ENCODE peak calls at places on chromosome 5, in seven cellular contexts. One of them, this sample, is unnamed.

GRCh38 chr5:153516503-153516902 is 26.0 kb downstream of the GRIA1 start:
- DNase-seq in SHP77: no peak
- DNase-seq in 8988T: no peak
- DNase-seq in EL: no peak
- DNase-seq in fibroblast of villous mesenchyme: no peak
- DNase-seq in posterior cingulate gyrus: no peak
- DNase-seq in activated CD8-positive, alpha-beta T cell treated with anti-CD3 and anti-CD28 coated beads for 36 hours: no peak
- DNase-seq in this sample: no peak

GRCh38 chr5:42604171-42604711 is 152.4 kb upstream of the CCDC152 start:
- DNase-seq in EL: no peak
- DNase-seq in activated CD8-positive, alpha-beta T cell treated with anti-CD3 and anti-CD28 coated beads for 36 hours: no peak
- DNase-seq in SHP77: no peak
- DNase-seq in posterior cingulate gyrus: no peak
- DNase-seq in 8988T: no peak
- DNase-seq in fibroblast of villous mesenchyme: no peak
- DNase-seq in this sample: no peak

GRCh38 chr5:54362434-54362833 is 52.1 kb upstream of the ARL15 start:
- DNase-seq in EL: peak; percentile 61
- DNase-seq in activated CD8-positive, alpha-beta T cell treated with anti-CD3 and anti-CD28 coated beads for 36 hours: no peak
- DNase-seq in fibroblast of villous mesenchyme: peak; percentile 17
- DNase-seq in posterior cingulate gyrus: no peak
- DNase-seq in 8988T: no peak
- DNase-seq in SHP77: no peak
- DNase-seq in this sample: no peak

GRCh38 chr5:132103380-132103951 is 29.9 kb downstream of the CSF2 start:
- DNase-seq in activated CD8-positive, alpha-beta T cell treated with anti-CD3 and anti-CD28 coated beads for 36 hours: peak; percentile 86
- DNase-seq in posterior cingulate gyrus: no peak
- DNase-seq in fibroblast of villous mesenchyme: peak; percentile 93
- DNase-seq in 8988T: peak; percentile 51
- DNase-seq in SHP77: no peak
- DNase-seq in EL: peak; percentile 95
- DNase-seq in this sample: peak; percentile 93

GRCh38 chr5:139849942-139850341 is 54.3 kb downstream of the PSD2 start:
- DNase-seq in SHP77: no peak
- DNase-seq in posterior cingulate gyrus: no peak
- DNase-seq in fibroblast of villous mesenchyme: no peak
- DNase-seq in 8988T: no peak
- DNase-seq in activated CD8-positive, alpha-beta T cell treated with anti-CD3 and anti-CD28 coated beads for 36 hours: no peak
- DNase-seq in EL: no peak
- DNase-seq in this sample: no peak

GRCh38 chr5:58770131-58770530 is 187.3 kb downstream of the RAB3C start:
- DNase-seq in SHP77: no peak
- DNase-seq in activated CD8-positive, alpha-beta T cell treated with anti-CD3 and anti-CD28 coated beads for 36 hours: no peak
- DNase-seq in posterior cingulate gyrus: no peak
- DNase-seq in 8988T: no peak
- DNase-seq in EL: no peak
- DNase-seq in fibroblast of villous mesenchyme: no peak
- DNase-seq in this sample: no peak

GRCh38 chr5:56951131-56951945 is 585 bp downstream of the MIER3 start:
- DNase-seq in EL: peak; percentile 16
- DNase-seq in fibroblast of villous mesenchyme: peak; percentile 7
- DNase-seq in activated CD8-positive, alpha-beta T cell treated with anti-CD3 and anti-CD28 coated beads for 36 hours: peak; percentile 28
- DNase-seq in posterior cingulate gyrus: peak; percentile 35
- DNase-seq in SHP77: no peak
- DNase-seq in 8988T: peak; percentile 39
- DNase-seq in this sample: peak; percentile 36

GRCh38 chr5:181052928-181053759 is 13.1 kb downstream of the BTNL9 start:
- DNase-seq in activated CD8-positive, alpha-beta T cell treated with anti-CD3 and anti-CD28 coated beads for 36 hours: no peak
- DNase-seq in SHP77: no peak
- DNase-seq in 8988T: peak; percentile 79
- DNase-seq in posterior cingulate gyrus: no peak
- DNase-seq in EL: no peak
- DNase-seq in fibroblast of villous mesenchyme: no peak
- DNase-seq in this sample: peak; percentile 23

GRCh38 chr5:171207256-171207866 is 101.7 kb upstream of the TLX3 start:
- DNase-seq in activated CD8-positive, alpha-beta T cell treated with anti-CD3 and anti-CD28 coated beads for 36 hours: peak; percentile 28
- DNase-seq in EL: peak; percentile 62
- DNase-seq in posterior cingulate gyrus: no peak
- DNase-seq in fibroblast of villous mesenchyme: peak; percentile 64
- DNase-seq in 8988T: no peak
- DNase-seq in SHP77: no peak
- DNase-seq in this sample: peak; percentile 28

GRCh38 chr5:151079838-151080619 is 805 bp downstream of the TNIP1 start:
- DNase-seq in 8988T: no peak
- DNase-seq in activated CD8-positive, alpha-beta T cell treated with anti-CD3 and anti-CD28 coated beads for 36 hours: peak; percentile 52
- DNase-seq in posterior cingulate gyrus: no peak
- DNase-seq in EL: peak; percentile 85
- DNase-seq in fibroblast of villous mesenchyme: peak; percentile 30
- DNase-seq in SHP77: no peak
- DNase-seq in this sample: peak; percentile 45

GRCh38 chr5:147522435-147522834 is 12.6 kb upstream of the DPYSL3 start:
- DNase-seq in EL: peak; percentile 67
- DNase-seq in fibroblast of villous mesenchyme: no peak
- DNase-seq in activated CD8-positive, alpha-beta T cell treated with anti-CD3 and anti-CD28 coated beads for 36 hours: no peak
- DNase-seq in SHP77: peak; percentile 14
- DNase-seq in 8988T: no peak
- DNase-seq in posterior cingulate gyrus: no peak
- DNase-seq in this sample: no peak

GRCh38 chr5:179143446-179143845 is 83.3 kb downstream of the ZNF354C start:
- DNase-seq in EL: peak; percentile 72
- DNase-seq in posterior cingulate gyrus: no peak
- DNase-seq in fibroblast of villous mesenchyme: peak; percentile 34
- DNase-seq in 8988T: no peak
- DNase-seq in activated CD8-positive, alpha-beta T cell treated with anti-CD3 and anti-CD28 coated beads for 36 hours: no peak
- DNase-seq in SHP77: no peak
- DNase-seq in this sample: no peak

GRCh38 chr5:171318026-171318425 is 9.0 kb downstream of the TLX3 start:
- DNase-seq in activated CD8-positive, alpha-beta T cell treated with anti-CD3 and anti-CD28 coated beads for 36 hours: no peak
- DNase-seq in SHP77: no peak
- DNase-seq in posterior cingulate gyrus: no peak
- DNase-seq in EL: no peak
- DNase-seq in 8988T: no peak
- DNase-seq in fibroblast of villous mesenchyme: no peak
- DNase-seq in this sample: no peak

GRCh38 chr5:31048282-31048974 is 145.1 kb upstream of the CDH6 start:
- DNase-seq in SHP77: no peak
- DNase-seq in 8988T: no peak
- DNase-seq in posterior cingulate gyrus: no peak
- DNase-seq in activated CD8-positive, alpha-beta T cell treated with anti-CD3 and anti-CD28 coated beads for 36 hours: no peak
- DNase-seq in EL: no peak
- DNase-seq in fibroblast of villous mesenchyme: no peak
- DNase-seq in this sample: no peak

GRCh38 chr5:132272341-132273210 is 15.1 kb downstream of the PDLIM4 start:
- DNase-seq in fibroblast of villous mesenchyme: peak; percentile 62
- DNase-seq in posterior cingulate gyrus: peak; percentile 57
- DNase-seq in activated CD8-positive, alpha-beta T cell treated with anti-CD3 and anti-CD28 coated beads for 36 hours: peak; percentile 82
- DNase-seq in SHP77: peak; percentile 60
- DNase-seq in EL: peak; percentile 60
- DNase-seq in 8988T: peak; percentile 78
- DNase-seq in this sample: peak; percentile 57

GRCh38 chr5:110951373-110951791 is 120.1 kb upstream of the TSLP start:
- DNase-seq in fibroblast of villous mesenchyme: no peak
- DNase-seq in activated CD8-positive, alpha-beta T cell treated with anti-CD3 and anti-CD28 coated beads for 36 hours: no peak
- DNase-seq in SHP77: no peak
- DNase-seq in EL: no peak
- DNase-seq in 8988T: no peak
- DNase-seq in posterior cingulate gyrus: no peak
- DNase-seq in this sample: no peak

GRCh38 chr5:172540099-172540870 is 86.0 kb upstream of the SH3PXD2B start:
- DNase-seq in SHP77: peak; percentile 69
- DNase-seq in posterior cingulate gyrus: no peak
- DNase-seq in activated CD8-positive, alpha-beta T cell treated with anti-CD3 and anti-CD28 coated beads for 36 hours: no peak
- DNase-seq in EL: no peak
- DNase-seq in 8988T: no peak
- DNase-seq in fibroblast of villous mesenchyme: no peak
- DNase-seq in this sample: no peak

This sample was measured in GM12865.